ENCODE peak calls at places on chromosomes 4 and X, in four cellular contexts. One of them, this sample, is unnamed.

GRCh38 chr4:119246177-119246576 is 33.7 kb downstream of the USP53 start:
- DNase-seq in NCI-H446 treated with DMSO at 0.1 percent for 48 hours: no peak
- DNase-seq in aorta: no peak
- DNase-seq in activated CD8-positive, alpha-beta memory T cell treated with anti-CD3 and anti-CD28 coated beads for 4 hours: no peak
- DNase-seq in this sample: no peak

GRCh38 chr4:89254847-89255246 is 52.8 kb downstream of the GPRIN3 start:
- DNase-seq in NCI-H446 treated with DMSO at 0.1 percent for 48 hours: no peak
- DNase-seq in aorta: no peak
- DNase-seq in activated CD8-positive, alpha-beta memory T cell treated with anti-CD3 and anti-CD28 coated beads for 4 hours: no peak
- DNase-seq in this sample: no peak

GRCh38 chrX:133776072-133776471 is 209.3 kb downstream of the GPC3 start:
- DNase-seq in NCI-H446 treated with DMSO at 0.1 percent for 48 hours: no peak
- DNase-seq in aorta: no peak
- DNase-seq in activated CD8-positive, alpha-beta memory T cell treated with anti-CD3 and anti-CD28 coated beads for 4 hours: no peak
- DNase-seq in this sample: no peak

GRCh38 chr4:155190099-155190498 is 18.3 kb upstream of the NPY2R start:
- DNase-seq in NCI-H446 treated with DMSO at 0.1 percent for 48 hours: no peak
- DNase-seq in aorta: no peak
- DNase-seq in activated CD8-positive, alpha-beta memory T cell treated with anti-CD3 and anti-CD28 coated beads for 4 hours: no peak
- DNase-seq in this sample: no peak

GRCh38 chrX:111270339-111270738 is at the start of gene CAPN6:
- DNase-seq in NCI-H446 treated with DMSO at 0.1 percent for 48 hours: no peak
- DNase-seq in aorta: peak
- DNase-seq in activated CD8-positive, alpha-beta memory T cell treated with anti-CD3 and anti-CD28 coated beads for 4 hours: no peak
- DNase-seq in this sample: no peak

GRCh38 chr4:184163813-184164212 is 53.9 kb downstream of the ENPP6 start:
- DNase-seq in NCI-H446 treated with DMSO at 0.1 percent for 48 hours: no peak
- DNase-seq in aorta: peak
- DNase-seq in activated CD8-positive, alpha-beta memory T cell treated with anti-CD3 and anti-CD28 coated beads for 4 hours: no peak
- DNase-seq in this sample: no peak

GRCh38 chr4:139672215-139672614 is 6.6 kb downstream of the MGST2 start:
- DNase-seq in NCI-H446 treated with DMSO at 0.1 percent for 48 hours: peak
- DNase-seq in aorta: no peak
- DNase-seq in activated CD8-positive, alpha-beta memory T cell treated with anti-CD3 and anti-CD28 coated beads for 4 hours: no peak
- DNase-seq in this sample: no peak

GRCh38 chr4:38129452-38129830 is 169.2 kb downstream of the PTTG2 start:
- DNase-seq in NCI-H446 treated with DMSO at 0.1 percent for 48 hours: no peak
- DNase-seq in aorta: no peak
- DNase-seq in activated CD8-positive, alpha-beta memory T cell treated with anti-CD3 and anti-CD28 coated beads for 4 hours: no peak
- DNase-seq in this sample: no peak

GRCh38 chrX:40158036-40158706 is 60.4 kb upstream of the BCOR start:
- DNase-seq in NCI-H446 treated with DMSO at 0.1 percent for 48 hours: no peak
- DNase-seq in aorta: peak
- DNase-seq in activated CD8-positive, alpha-beta memory T cell treated with anti-CD3 and anti-CD28 coated beads for 4 hours: no peak
- DNase-seq in this sample: no peak

GRCh38 chr4:144862221-144862620 is 216.3 kb downstream of the HHIP start:
- DNase-seq in NCI-H446 treated with DMSO at 0.1 percent for 48 hours: no peak
- DNase-seq in aorta: no peak
- DNase-seq in activated CD8-positive, alpha-beta memory T cell treated with anti-CD3 and anti-CD28 coated beads for 4 hours: no peak
- DNase-seq in this sample: no peak

GRCh38 chr4:182928061-182928460 is 10.9 kb upstream of the DCTD start:
- DNase-seq in NCI-H446 treated with DMSO at 0.1 percent for 48 hours: no peak
- DNase-seq in aorta: no peak
- DNase-seq in activated CD8-positive, alpha-beta memory T cell treated with anti-CD3 and anti-CD28 coated beads for 4 hours: no peak
- DNase-seq in this sample: no peak

GRCh38 chr4:98341309-98341708 is 80.1 kb downstream of the RAP1GDS1 start:
- DNase-seq in NCI-H446 treated with DMSO at 0.1 percent for 48 hours: peak
- DNase-seq in aorta: no peak
- DNase-seq in activated CD8-positive, alpha-beta memory T cell treated with anti-CD3 and anti-CD28 coated beads for 4 hours: no peak
- DNase-seq in this sample: no peak